ENCODE peak calls at places on chromosomes 1 and 21, in eight cellular contexts. R is non-pigmented ciliary epithelial cell; Q is cardiac muscle cell; M is DMS153; N is LoVo; X is stimulated activated CD4-positive, alpha-beta T cell treated with anti-CD3 and anti-CD28 coated beads, Interleukin-2, amount 100 ng/mL, for 24 hours; Z is NCI-H1092 treated with DMSO at 0.1 percent for 48 hours; L is astrocyte. D is an unnamed sample.

GRCh38 chr1:220894025-220894923 is 15.0 kb downstream of the HLX start:
- DNase-seq in R (no peak), Q (peak), M (no peak), N (no peak), X (no peak), Z (no peak), L (no peak), D (no peak)

GRCh38 chr1:109984190-109984455 is 442 bp upstream of the AHCYL1 start:
- DNase-seq in R (no peak), Q (no peak), M (no peak), N (no peak), X (no peak), Z (no peak), L (no peak), D (no peak)

GRCh38 chr1:55064071-55064581 is 24.8 kb downstream of the PCSK9 start:
- DNase-seq in R (no peak), Q (no peak), M (peak), N (no peak), X (no peak), Z (peak), L (peak), D (no peak)

GRCh38 chr1:69475021-69475420 is 92.7 kb upstream of the LRRC7 start:
- DNase-seq in R (no peak), Q (no peak), M (no peak), N (no peak), X (no peak), Z (no peak), L (no peak), D (no peak)

GRCh38 chr1:113479713-113480676 is 89.7 kb downstream of the MAGI3 start:
- DNase-seq in R (no peak), Q (no peak), M (no peak), N (no peak), X (no peak), Z (no peak), L (no peak), D (no peak)

GRCh38 chr1:185338719-185339622 is 21.9 kb upstream of the IVNS1ABP start:
- DNase-seq in R (no peak), Q (no peak), M (no peak), N (no peak), X (no peak), Z (no peak), L (peak), D (no peak)

GRCh38 chr21:45880097-45881068 is 101.2 kb upstream of the COL6A1 start:
- DNase-seq in R (peak), Q (peak), M (no peak), N (peak), X (peak), Z (peak), L (peak), D (peak)

GRCh38 chr1:89894210-89894668 is 73.4 kb downstream of the LRRC8D start:
- DNase-seq in R (peak), Q (peak), M (no peak), N (no peak), X (no peak), Z (no peak), L (peak), D (no peak)

GRCh38 chr1:107935396-107936064 is 29.4 kb downstream of the VAV3 start:
- DNase-seq in R (no peak), Q (no peak), M (no peak), N (no peak), X (peak), Z (no peak), L (no peak), D (peak)

GRCh38 chr1:15960808-15961207 is 15.1 kb downstream of the ZBTB17 start:
- DNase-seq in R (no peak), Q (no peak), M (no peak), N (no peak), X (no peak), Z (no peak), L (no peak), D (no peak)

GRCh38 chr1:157978547-157979403 is 14.7 kb upstream of the KIRREL1 start:
- DNase-seq in R (no peak), Q (no peak), M (no peak), N (no peak), X (no peak), Z (no peak), L (no peak), D (no peak)

GRCh38 chr1:58201492-58202106 is 344.9 kb downstream of the OMA1 start:
- DNase-seq in R (no peak), Q (no peak), M (no peak), N (no peak), X (no peak), Z (no peak), L (no peak), D (no peak)

GRCh38 chr1:32406629-32407111 is 12.4 kb upstream of the BSDC1 start:
- DNase-seq in R (no peak), Q (no peak), M (no peak), N (peak), X (no peak), Z (no peak), L (no peak), D (no peak)

GRCh38 chr1:190172636-190173410 is 304.8 kb downstream of the BRINP3 start:
- DNase-seq in R (no peak), Q (no peak), M (no peak), N (no peak), X (no peak), Z (no peak), L (peak), D (no peak)

GRCh38 chr1:110465038-110465813 is 14.3 kb downstream of the PROK1 start:
- DNase-seq in R (no peak), Q (no peak), M (no peak), N (no peak), X (no peak), Z (no peak), L (no peak), D (no peak)

GRCh38 chr1:245551536-245551935 is 396.8 kb downstream of the KIF26B start:
- DNase-seq in R (no peak), Q (no peak), M (no peak), N (no peak), X (no peak), Z (no peak), L (no peak), D (no peak)

GRCh38 chr1:13228343-13228781 is 2.4 kb upstream of the PRAMEF18 start:
- DNase-seq in R (no peak), Q (no peak), M (no peak), N (no peak), X (peak), Z (no peak), L (no peak), D (peak)

GRCh38 chr1:17128361-17128760 is 9.1 kb upstream of the PADI2 start:
- DNase-seq in R (peak), Q (peak), M (no peak), N (peak), X (no peak), Z (no peak), L (peak), D (no peak)

GRCh38 chr1:13699936-13700520 is at the start of gene PRDM2:
- DNase-seq in R (no peak), Q (peak), M (no peak), N (no peak), X (peak), Z (peak), L (peak), D (peak)

GRCh38 chr21:30718239-30718909 is at the start of gene KRTAP21-3:
- DNase-seq in R (peak), Q (no peak), M (no peak), N (no peak), X (peak), Z (no peak), L (peak), D (no peak)

GRCh38 chr1:35623832-35624231 is 17.5 kb downstream of the PSMB2 start:
- DNase-seq in R (no peak), Q (no peak), M (no peak), N (no peak), X (no peak), Z (no peak), L (no peak), D (no peak)

GRCh38 chr1:14571810-14572767 is 26.4 kb upstream of the KAZN start:
- DNase-seq in R (no peak), Q (no peak), M (no peak), N (no peak), X (no peak), Z (peak), L (no peak), D (no peak)

GRCh38 chr21:31265293-31265692 is 78.8 kb downstream of the TIAM1 start:
- DNase-seq in R (no peak), Q (no peak), M (no peak), N (no peak), X (no peak), Z (no peak), L (no peak), D (no peak)

D was measured in activated naive CD4-positive, alpha-beta T cell treated with anti-CD3 and anti-CD28 coated beads, Interleukin-2, amount 50 U/mL, for 16 hours.